ENCODE peak calls at places on chromosomes 2 and 18, in six cellular contexts. A is HepG2, W is K562, V is HCT116, M is GM12878, H is H1. C is an unnamed sample. For H3K27me3, the result is how much of the 10 kb centered on the place peaks cover.

GRCh38 chr18:68764016-68764415 is 33.9 kb upstream of the CCDC102B start:
- DNase-seq in A (no peak), W (no peak), V (no peak), M (no peak), H (no peak), C (no peak)

GRCh38 chr2:235371018-235371417 is 122.8 kb upstream of the AGAP1 start:
- DNase-seq in A (no peak), W (no peak), V (no peak), M (no peak), H (no peak), C (no peak)

GRCh38 chr18:63307555-63308200 is 11.9 kb downstream of the BCL2 start:
- DNase-seq in A (no peak), W (no peak), V (no peak), M (no peak), H (no peak), C (no peak)

GRCh38 chr2:207148025-207148424 is 17.7 kb downstream of the KLF7 start:
- DNase-seq in A (no peak), W (no peak), V (no peak), M (no peak), H (no peak), C (no peak)

GRCh38 chr2:91477731-91478672 is 2786.5 kb downstream of the RPIA start:
- DNase-seq in A (no peak), W (peak), V (no peak), M (no peak), H (peak), C (no peak)

GRCh38 chr2:108833219-108833618 is 46.6 kb downstream of the CCDC138 start:
- DNase-seq in A (peak), W (no peak), V (no peak), M (no peak), H (no peak), C (no peak)

GRCh38 chr18:28606686-28607085 is 429.8 kb upstream of the CDH2 start:
- DNase-seq in A (no peak), W (no peak), V (no peak), M (no peak), H (no peak), C (no peak)

GRCh38 chr2:215797676-215798075 is 215.7 kb downstream of the MREG start:
- DNase-seq in A (no peak), W (no peak), V (no peak), M (no peak), H (no peak), C (no peak)

GRCh38 chr18:49859725-49860124 is 46.4 kb upstream of the ACAA2 start:
- DNase-seq in A (no peak), W (no peak), V (no peak), M (no peak), H (no peak), C (no peak)

GRCh38 chr2:130368786-130369185 is 12.9 kb downstream of the PTPN18 start:
- DNase-seq in A (no peak), W (no peak), V (no peak), M (no peak), H (no peak), C (no peak)

GRCh38 chr2:66576381-66577330 is 141.7 kb downstream of the MEIS1 start:
- DNase-seq in A (peak), W (no peak), V (no peak), M (no peak), H (peak), C (no peak)

GRCh38 chr2:134320930-134321329 is 67.1 kb downstream of the MGAT5 start:
- DNase-seq in A (no peak), W (no peak), V (no peak), M (no peak), H (no peak), C (no peak)

GRCh38 chr2:46737577-46737976 is 178.0 kb downstream of the MCFD2 start:
- DNase-seq in A (peak), W (no peak), V (peak), M (no peak), H (no peak), C (no peak)

GRCh38 chr2:65554765-65555561 is 122.6 kb upstream of the SPRED2 start:
- DNase-seq in A (no peak), W (peak), V (no peak), M (peak), H (no peak), C (no peak)

GRCh38 chr18:1914489-1914888 is 656.8 kb downstream of the METTL4 start:
- DNase-seq in A (peak), W (peak), V (peak), M (no peak), H (no peak), C (no peak)

GRCh38 chr18:27004056-27004829 is 138.7 kb upstream of the AQP4 start:
- DNase-seq in A (no peak), W (no peak), V (peak), M (no peak), H (no peak), C (no peak)

GRCh38 chr18:49161627-49162026 is 210.9 kb upstream of the SMAD7 start:
- DNase-seq in A (no peak), W (no peak), V (no peak), M (peak), H (no peak), C (no peak)

GRCh38 chr2:74010087-74010541 is 25.4 kb downstream of the TET3 start:
- DNase-seq in A (no peak), W (peak), V (no peak), M (no peak), H (no peak), C (no peak)

GRCh38 chr18:11237066-11237465 is 87.7 kb upstream of the PIEZO2 start:
- DNase-seq in A (no peak), W (no peak), V (no peak), M (no peak), H (no peak), C (no peak)

GRCh38 chr2:68196120-68196716 is 38.5 kb downstream of the PNO1 start:
- DNase-seq in A (peak), W (peak), V (no peak), M (no peak), H (no peak), C (peak)

GRCh38 chr2:75055820-75056675 is 97.6 kb downstream of the POLE4 start:
- DNase-seq in A (no peak), W (no peak), V (no peak), M (peak), H (peak), C (peak)

GRCh38 chr2:129441610-129442009 is 537.9 kb upstream of the RAB6C start:
- DNase-seq in A (no peak), W (no peak), V (no peak), M (no peak), H (no peak), C (no peak)

GRCh38 chr18:22872894-22873537 is 60.1 kb upstream of the RBBP8 start:
- DNase-seq in A (peak), W (no peak), V (no peak), M (peak), H (no peak), C (no peak)

GRCh38 chr18:48393776-48394175 is 15.4 kb downstream of the ZBTB7C start:
- DNase-seq in A (no peak), W (no peak), V (no peak), M (no peak), H (no peak), C (no peak)

GRCh38 chr2:153387203-153387602 is 91.4 kb downstream of the RPRM start:
- DNase-seq in A (no peak), W (no peak), V (no peak), M (no peak), H (no peak), C (no peak)

GRCh38 chr2:103208916-103209315 is 447.1 kb downstream of the TMEM182 start:
- DNase-seq in A (peak), W (no peak), V (no peak), M (no peak), H (no peak), C (no peak)

GRCh38 chr2:59680863-59681262 is 872.6 kb downstream of the BCL11A start:
- DNase-seq in A (no peak), W (no peak), V (no peak), M (no peak), H (no peak), C (no peak)

GRCh38 chr18:77320960-77321559 is 71.4 kb downstream of the GALR1 start:
- DNase-seq in A (no peak), W (no peak), V (no peak), M (no peak), H (no peak), C (no peak)

GRCh38 chr2:221458588-221458987 is 113.5 kb downstream of the EPHA4 start:
- DNase-seq in A (no peak), W (no peak), V (no peak), M (no peak), H (no peak), C (no peak)

GRCh38 chr2:212033888-212034287 is 504.7 kb downstream of the ERBB4 start:
- DNase-seq in A (no peak), W (no peak), V (no peak), M (no peak), H (no peak), C (no peak)

GRCh38 chr2:28231110-28231621 is 161.5 kb upstream of the FOSL2 start:
- DNase-seq in A (no peak), W (no peak), V (no peak), M (no peak), H (no peak), C (no peak)

GRCh38 chr2:60066096-60066839 is 487.2 kb downstream of the BCL11A start:
- DNase-seq in A (no peak), W (no peak), V (no peak), M (no peak), H (no peak), C (no peak)

GRCh38 chr18:3603460-3604259 is 153.7 kb downstream of the TGIF1 start:
- DNase-seq in A (peak), W (peak), V (peak), M (no peak), H (no peak), C (peak)

GRCh38 chr2:65607906-65608305 is 175.5 kb upstream of the SPRED2 start:
- DNase-seq in A (no peak), W (no peak), V (no peak), M (no peak), H (peak), C (no peak)

GRCh38 chr2:197209274-197209673 is 101.3 kb downstream of the ANKRD44 start:
- DNase-seq in A (no peak), W (no peak), V (no peak), M (no peak), H (no peak), C (no peak)

GRCh38 chr2:118805061-118805690 is 42.3 kb downstream of the EN1 start:
- DNase-seq in A (no peak), W (no peak), V (no peak), M (no peak), H (no peak), C (no peak)
- H3K27me3 ChIP-seq in A (under half), W (under half), V (under half), M (under half), H (under half), C (under half)

GRCh38 chr2:4135765-4136164 is 432.4 kb downstream of the DCDC2C start:
- DNase-seq in A (no peak), W (no peak), V (no peak), M (no peak), H (no peak), C (no peak)

GRCh38 chr2:4139711-4140110 is 436.3 kb downstream of the DCDC2C start:
- DNase-seq in A (no peak), W (no peak), V (no peak), M (no peak), H (no peak), C (no peak)

GRCh38 chr2:4130651-4131050 is 427.3 kb downstream of the DCDC2C start:
- DNase-seq in A (no peak), W (no peak), V (no peak), M (no peak), H (no peak), C (no peak)

GRCh38 chr2:4140284-4140962 is 437.0 kb downstream of the DCDC2C start:
- DNase-seq in A (no peak), W (no peak), V (no peak), M (no peak), H (no peak), C (no peak)

DNA sequence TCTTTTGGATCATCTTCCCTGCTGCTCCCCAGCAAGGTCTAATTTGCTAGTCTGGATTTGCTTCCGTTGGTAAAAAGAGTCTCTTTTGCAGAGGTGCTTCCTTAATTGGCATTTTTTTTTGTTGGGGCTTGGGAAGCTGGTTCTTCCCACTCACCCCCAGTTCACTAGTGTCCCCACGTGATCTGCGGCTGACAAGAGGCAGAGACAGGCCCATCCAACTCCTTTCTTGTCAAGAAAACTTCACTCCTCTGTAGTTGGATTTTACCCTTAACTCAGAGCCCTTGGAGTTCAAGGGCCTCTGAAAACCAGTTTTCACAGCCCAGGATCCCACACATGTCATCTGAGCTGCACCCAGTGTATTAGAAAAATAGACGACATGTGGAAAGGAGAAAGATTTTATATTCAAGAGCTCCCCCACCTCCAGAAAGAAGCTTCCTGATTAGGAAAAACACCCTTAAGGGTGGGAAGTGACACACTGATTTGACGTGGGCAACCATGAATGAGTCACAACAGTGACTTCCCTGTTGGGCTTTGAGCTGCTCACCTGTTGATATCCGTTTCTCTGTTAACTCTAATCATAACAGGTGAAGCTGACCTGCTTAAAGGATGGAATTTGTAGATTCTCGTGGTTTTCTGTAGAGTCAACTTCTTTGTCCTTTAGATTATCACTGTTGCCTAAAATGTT is 431.6 kb downstream of the DCDC2C start:
- DNase-seq in A (no peak), W (no peak), V (no peak), M (no peak), H (no peak), C (no peak)
- TF ChIP-seq ZNF274 in A (no peak), W (no peak), V (no peak), M (no peak), H (no peak), C (no peak)

GRCh38 chr2:42359894-42360483 is 1.0 kb downstream of the COX7A2L start:
- DNase-seq in A (no peak), W (peak), V (no peak), M (no peak), H (no peak), C (no peak)

GRCh38 chr2:42360493-42360889 is 526 bp downstream of the COX7A2L start:
- DNase-seq in A (no peak), W (no peak), V (no peak), M (no peak), H (no peak), C (no peak)

GRCh38 chr2:42361728-42362298 is 796 bp upstream of the COX7A2L start:
- DNase-seq in A (no peak), W (no peak), V (no peak), M (no peak), H (no peak), C (no peak)

GRCh38 chr2:42360890-42361727 is at the start of gene COX7A2L:
- DNase-seq in A (peak), W (peak), V (peak), M (peak), H (peak), C (peak)

DNA sequence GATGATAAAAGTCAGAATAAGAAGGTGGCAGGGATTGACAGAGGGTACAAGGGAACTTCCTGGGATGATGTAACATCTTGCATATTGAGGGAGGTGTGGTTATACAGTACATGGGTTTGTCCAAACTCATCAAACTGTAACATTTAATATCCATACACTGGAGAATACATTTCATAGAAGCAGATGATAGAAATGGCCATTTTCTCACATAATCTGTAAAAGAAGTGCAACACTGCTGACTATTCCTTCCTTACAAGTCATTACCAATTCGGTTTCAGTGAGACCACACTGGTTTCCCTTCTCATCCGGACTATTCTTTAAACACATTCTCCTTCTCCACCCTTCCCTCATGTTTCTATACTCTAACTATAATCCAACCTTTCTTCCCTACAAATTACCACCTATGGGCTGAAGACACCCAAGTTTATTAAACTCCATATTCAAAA is 1.7 kb downstream of the COX7A2L start:
- DNase-seq in A (no peak), W (no peak), V (no peak), M (no peak), H (no peak), C (no peak)
- H3K4me3 ChIP-seq in A (peak), W (peak), V (peak), M (peak), H (peak), C (no peak)

GRCh38 chr2:219418155-219418569 is at the start of gene DES:
- DNase-seq in A (no peak), W (no peak), V (no peak), M (no peak), H (no peak), C (no peak)

GRCh38 chr2:219415580-219416232 is 2.5 kb upstream of the DES start:
- DNase-seq in A (no peak), W (no peak), V (no peak), M (no peak), H (no peak), C (no peak)

GRCh38 chr2:219416233-219416598 is 2.0 kb upstream of the DES start:
- DNase-seq in A (no peak), W (no peak), V (no peak), M (no peak), H (no peak), C (peak)

GRCh38 chr2:219417374-219417773 is 803 bp upstream of the DES start:
- DNase-seq in A (no peak), W (no peak), V (no peak), M (no peak), H (no peak), C (no peak)

DNA sequence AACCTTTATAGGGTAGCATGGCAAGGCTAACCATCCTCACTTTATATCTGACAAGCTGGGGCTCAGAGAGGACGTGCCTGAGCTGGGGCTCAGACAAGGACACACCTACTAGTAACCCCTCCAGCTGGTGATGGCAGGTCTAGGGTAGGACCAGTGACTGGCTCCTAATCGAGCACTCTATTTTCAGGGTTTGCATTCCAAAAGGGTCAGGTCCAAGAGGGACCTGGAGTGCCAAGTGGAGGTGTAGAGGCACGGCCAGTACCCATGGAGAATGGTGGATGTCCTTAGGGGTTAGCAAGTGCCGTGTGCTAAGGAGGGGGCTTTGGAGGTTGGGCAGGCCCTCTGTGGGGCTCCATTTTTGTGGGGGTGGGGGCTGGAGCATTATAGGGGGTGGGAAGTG is 1.2 kb upstream of the DES start:
- DNase-seq in A (no peak), W (no peak), V (no peak), M (no peak), H (no peak), C (no peak)
- H3K27me3 ChIP-seq in A (under half), W (under half), V (under half), M (under half), H (under half), C (under half)

DNA sequence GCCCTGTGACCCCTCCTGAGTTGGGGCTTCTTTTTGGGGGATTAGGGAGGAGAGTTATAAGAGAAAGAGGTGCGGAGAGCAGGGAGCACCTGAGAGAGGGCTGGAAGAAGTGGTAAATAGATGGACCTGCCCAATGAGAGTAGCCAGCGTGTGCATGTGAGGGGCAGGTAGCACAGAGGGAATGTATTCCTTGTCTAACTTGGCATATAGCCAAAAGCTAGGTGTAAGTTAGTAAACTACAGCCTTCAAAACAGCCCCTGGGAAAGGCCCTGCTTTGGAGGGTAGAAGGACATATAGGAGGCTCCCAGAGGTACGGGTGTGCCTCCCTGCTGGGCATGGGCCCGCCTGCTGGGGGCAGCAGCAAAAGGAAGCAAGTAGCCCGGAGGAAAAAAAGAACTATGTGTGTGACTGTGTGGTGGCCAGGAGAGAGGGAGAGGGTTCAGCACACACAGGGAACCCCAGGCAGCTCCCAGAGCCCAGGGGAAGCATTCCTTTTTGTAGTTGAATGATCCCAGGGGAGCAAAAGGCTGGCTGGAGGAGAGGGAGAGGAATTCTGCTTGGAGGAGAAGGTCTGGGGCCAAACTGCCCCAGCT is 48.0 kb downstream of the TCF7L1 start:
- DNase-seq in A (no peak), W (peak), V (no peak), M (no peak), H (no peak), C (no peak)
- TF ChIP-seq ZNF274 in A (no peak), W (no peak), V (no peak), M (no peak), H (no peak), C (no peak)

C was measured in NT2/D1.